ENCODE peak calls at places on chromosomes 7 and 10, in seven cellular contexts. H, J, Q, K, B, M and E are unnamed samples.

GRCh38 chr7:85564861-85565630 is 378.2 kb upstream of the SEMA3D start:
- DNase-seq in H (peak; percentile 2), K (no peak), Q (no peak), B (no peak), M (peak; percentile 11), J (no peak), E (no peak)

GRCh38 chr7:48563334-48563733 is 361.0 kb upstream of the CDC14C start:
- DNase-seq in J (no peak), Q (no peak), K (no peak), M (no peak), B (no peak), H (no peak), E (no peak)

GRCh38 chr10:103470755-103471653 is 8.0 kb downstream of the CALHM3 start:
- DNase-seq in H (no peak), B (no peak), Q (peak; percentile 69), J (peak; percentile 61), M (no peak), K (no peak), E (no peak)

GRCh38 chr7:90271753-90272152 is 26.8 kb downstream of the CFAP69 start:
- DNase-seq in K (no peak), J (no peak), Q (peak; percentile 91), M (peak; percentile 16), B (no peak), H (peak; percentile 61), E (no peak)

GRCh38 chr7:104900525-104900924 is 113.5 kb upstream of the KMT2E start:
- DNase-seq in B (no peak), M (no peak), K (no peak), J (no peak), Q (no peak), H (no peak), E (no peak)

GRCh38 chr10:125606406-125606805 is 76.6 kb downstream of the TEX36 start:
- DNase-seq in M (no peak), B (no peak), J (no peak), H (no peak), K (no peak), Q (peak; percentile 11), E (no peak)

GRCh38 chr7:24882989-24883631 is 96.9 kb downstream of the OSBPL3 start:
- DNase-seq in J (no peak), M (peak; percentile 84), B (no peak), Q (peak; percentile 86), K (peak; percentile 34), H (peak; percentile 85), E (peak; percentile 37)

GRCh38 chr10:96665306-96665705 is 55.0 kb downstream of the PIK3AP1 start:
- DNase-seq in Q (no peak), M (peak; percentile 56), H (peak; percentile 66), B (no peak), K (no peak), J (no peak), E (no peak)